ENCODE peak calls at places on chromosome 19, in seven cellular contexts. P is effector memory CD4-positive, alpha-beta T cell; V is ovary; Q is Peyer's patch; R is IMR-90; K is OCI-LY7; J is suprapubic skin. D is an unnamed sample. For H3K4me1 and H3K9me3, the result is how much of the 10 kb centered on the place peaks cover.

GRCh38 chr19:46076951-46077814 is 36.4 kb upstream of the IGFL4 start:
- DNase-seq in P (no peak), V (peak), Q (no peak), R (peak), K (peak), J (no peak), D (no peak)

GRCh38 chr19:48648134-48648533 is 2.1 kb upstream of the CA11 start:
- DNase-seq in P (no peak), V (no peak), Q (no peak), R (no peak), K (no peak), J (no peak), D (no peak)

GRCh38 chr19:18204394-18205179 is 745 bp upstream of the RAB3A start:
- DNase-seq in P (no peak), V (peak), Q (peak), R (no peak), K (no peak), J (no peak), D (no peak)

GRCh38 chr19:11306337-11306736 is 10.4 kb downstream of the TSPAN16 start:
- DNase-seq in P (no peak), V (no peak), Q (no peak), R (no peak), K (no peak), J (no peak), D (no peak)

GRCh38 chr19:45484273-45484945 is 12.4 kb downstream of the RTN2 start:
- DNase-seq in P (no peak), V (no peak), Q (no peak), R (no peak), K (no peak), J (no peak), D (no peak)

GRCh38 chr19:55362990-55363716 is at the start of gene GARIN5B:
- DNase-seq in P (no peak), V (no peak), Q (no peak), R (no peak), K (no peak), J (no peak), D (no peak)

GRCh38 chr19:7516281-7516862 is 469 bp downstream of the ZNF358 start:
- DNase-seq in P (no peak), V (peak), Q (no peak), R (no peak), K (no peak), J (no peak), D (no peak)

GRCh38 chr19:45103200-45103624 is 10.2 kb downstream of the PPP1R37 start:
- DNase-seq in P (no peak), V (peak), Q (peak), R (no peak), K (no peak), J (no peak), D (no peak)

GRCh38 chr19:17874423-17875135 is 2.8 kb downstream of the SLC5A5 start:
- DNase-seq in P (no peak), V (no peak), Q (no peak), R (no peak), K (no peak), J (no peak), D (no peak)

GRCh38 chr19:54335979-54336892 is 2.7 kb downstream of the LILRA4 start:
- DNase-seq in P (no peak), V (no peak), Q (no peak), R (no peak), K (no peak), J (no peak), D (no peak)

GRCh38 chr19:33675501-33676124 is 53.9 kb downstream of the CHST8 start:
- DNase-seq in P (no peak), V (no peak), Q (no peak), R (no peak), K (no peak), J (peak), D (no peak)

GRCh38 chr19:48510421-48511268 is 990 bp downstream of the LMTK3 start:
- DNase-seq in P (peak), V (peak), Q (peak), R (peak), K (peak), J (no peak), D (no peak)

GRCh38 chr19:6801397-6802086 is 29.0 kb downstream of the VAV1 start:
- DNase-seq in P (peak), V (no peak), Q (peak), R (no peak), K (peak), J (no peak), D (no peak)

GRCh38 chr19:10661946-10662345 is 7.8 kb downstream of the ILF3 start:
- DNase-seq in P (no peak), V (no peak), Q (no peak), R (no peak), K (no peak), J (no peak), D (no peak)

GRCh38 chr19:51367565-51368365 is 1.0 kb downstream of the CLDND2 start:
- DNase-seq in P (peak), V (peak), Q (peak), R (peak), K (peak), J (peak), D (peak)

GRCh38 chr19:18408053-18408476 is 10.6 kb upstream of the LRRC25 start:
- DNase-seq in P (no peak), V (no peak), Q (peak), R (no peak), K (peak), J (no peak), D (no peak)

GRCh38 chr19:7894612-7895309 is 6.5 kb downstream of the LRRC8E start:
- DNase-seq in P (no peak), V (no peak), Q (no peak), R (no peak), K (no peak), J (no peak), D (no peak)

GRCh38 chr19:55238030-55238429 is 9.5 kb upstream of the TMEM86B start:
- DNase-seq in P (no peak), V (no peak), Q (no peak), R (no peak), K (no peak), J (no peak), D (no peak)

GRCh38 chr19:12610540-12611360 is at the start of the genes ZNF490 and ZNF791:
- DNase-seq in P (peak), V (peak), Q (peak), R (peak), K (peak), J (peak), D (peak)
- H3K4me1 ChIP-seq in P (under half), V (under half), Q (under half), R (under half), K (under half), J (under half), D (under half)

GRCh38 chr19:50328257-50329145 is 676 bp downstream of the KCNC3 start:
- DNase-seq in P (no peak), V (no peak), Q (no peak), R (no peak), K (peak), J (no peak), D (peak)
- H3K9me3 ChIP-seq in P (under half), V (under half), Q (under half), R (under half), K (under half), J (under half), D (under half)

GRCh38 chr19:19525611-19526380 is 2.9 kb upstream of the YJEFN3 start:
- DNase-seq in P (no peak), V (no peak), Q (no peak), R (no peak), K (peak), J (no peak), D (peak)
- H3K4me1 ChIP-seq in P (under half), V (under half), Q (under half), R (under half), K (half or more), J (under half), D (under half)

GRCh38 chr19:30919737-30920136 is 429.5 kb downstream of the TSHZ3 start:
- DNase-seq in P (no peak), V (no peak), Q (no peak), R (no peak), K (no peak), J (no peak), D (no peak)
- H3K9me3 ChIP-seq in P (under half), V (under half), Q (under half), R (under half), K (under half), J (under half), D (under half)

DNA sequence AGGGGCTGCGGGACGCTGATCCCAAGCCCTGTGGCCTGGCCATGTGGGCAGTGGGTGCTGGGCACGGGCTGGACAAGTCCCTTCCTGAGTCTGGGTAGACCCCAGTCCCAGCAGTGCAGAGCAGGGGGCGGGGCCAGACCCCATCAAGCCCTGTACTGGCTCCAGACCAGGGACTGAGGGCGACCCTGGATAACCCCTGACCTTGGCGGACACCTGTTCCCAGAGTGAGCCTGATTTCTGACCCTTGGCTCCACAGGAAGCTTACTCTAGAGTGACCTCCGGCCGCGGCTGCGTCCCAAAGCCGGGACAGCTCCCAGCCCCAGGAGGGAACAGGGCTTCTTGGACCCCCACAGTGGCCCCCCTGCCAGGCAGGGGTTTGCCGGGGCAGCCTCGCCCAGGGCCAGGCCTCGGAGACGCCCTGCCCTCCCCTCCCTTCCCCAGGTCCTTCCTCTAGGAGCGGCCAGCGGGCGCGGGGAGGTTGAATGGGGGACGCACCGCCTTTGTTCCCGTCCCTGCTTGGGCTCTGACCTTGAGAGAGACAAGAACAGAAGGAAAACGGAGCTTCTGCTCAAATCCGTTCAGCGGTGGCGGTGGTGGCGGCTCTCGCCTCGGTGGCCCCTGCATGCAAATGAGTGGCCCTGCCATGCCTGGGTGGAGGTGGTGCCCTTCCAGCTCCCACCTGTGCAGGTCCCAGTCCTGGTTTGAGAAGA is 2.3 kb upstream of the EFNA2 start:
- DNase-seq in P (no peak), V (no peak), Q (no peak), R (no peak), K (no peak), J (no peak), D (no peak)
- H3K4me1 ChIP-seq in P (under half), V (under half), Q (under half), R (under half), K (under half), J (under half), D (under half)

GRCh38 chr19:43913383-43913782 is 21.7 kb downstream of the ZNF45 start:
- DNase-seq in P (no peak), V (no peak), Q (no peak), R (no peak), K (no peak), J (no peak), D (no peak)
- H3K9me3 ChIP-seq in P (half or more), V (under half), Q (under half), R (under half), K (under half), J (half or more), D (under half)

GRCh38 chr19:13983213-13983889 is 22.8 kb downstream of the RFX1 start:
- DNase-seq in P (no peak), V (no peak), Q (peak), R (no peak), K (peak), J (no peak), D (no peak)
- H3K4me1 ChIP-seq in P (half or more), V (under half), Q (under half), R (under half), K (half or more), J (under half), D (under half)

GRCh38 chr19:24072720-24073119 is 14.3 kb upstream of the ZNF254 start:
- DNase-seq in P (no peak), V (no peak), Q (no peak), R (no peak), K (no peak), J (no peak), D (no peak)
- H3K9me3 ChIP-seq in P (under half), V (under half), Q (under half), R (under half), K (under half), J (under half), D (under half)

GRCh38 chr19:40284251-40284500 is 969 bp downstream of the AKT2 start:
- DNase-seq in P (no peak), V (no peak), Q (no peak), R (no peak), K (no peak), J (no peak), D (no peak)
- H3K4me1 ChIP-seq in P (under half), V (under half), Q (under half), R (under half), K (half or more), J (half or more), D (under half)

D was measured in RWPE2.